ENCODE peak calls at places on chromosomes 6 and 20, in four cellular contexts. One of them, this sample, is unnamed.

GRCh38 chr20:31949877-31950646 is 1.8 kb downstream of the PDRG1 start:
- DNase-seq in effector CD4-positive, alpha-beta T cell: no peak
- DNase-seq in putamen: no peak
- DNase-seq in GDM1: no peak
- DNase-seq in this sample: peak

GRCh38 chr6:44788387-44788981 is 401.0 kb downstream of the CDC5L start:
- DNase-seq in putamen: no peak
- DNase-seq in effector CD4-positive, alpha-beta T cell: no peak
- DNase-seq in GDM1: no peak
- DNase-seq in this sample: no peak

GRCh38 chr20:3727333-3728035 is 5.0 kb upstream of the HSPA12B start:
- DNase-seq in effector CD4-positive, alpha-beta T cell: no peak
- DNase-seq in putamen: no peak
- DNase-seq in GDM1: no peak
- DNase-seq in this sample: no peak

GRCh38 chr20:52828199-52828598 is 144.0 kb upstream of the TSHZ2 start:
- DNase-seq in GDM1: no peak
- DNase-seq in effector CD4-positive, alpha-beta T cell: no peak
- DNase-seq in putamen: no peak
- DNase-seq in this sample: no peak

GRCh38 chr6:40112350-40112749 is 178.1 kb upstream of the MOCS1 start:
- DNase-seq in GDM1: no peak
- DNase-seq in putamen: no peak
- DNase-seq in effector CD4-positive, alpha-beta T cell: no peak
- DNase-seq in this sample: no peak

GRCh38 chr6:96164802-96165201 is 149.0 kb downstream of the FUT9 start:
- DNase-seq in effector CD4-positive, alpha-beta T cell: no peak
- DNase-seq in GDM1: no peak
- DNase-seq in putamen: no peak
- DNase-seq in this sample: no peak

GRCh38 chr6:38997128-38997761 is 51.3 kb upstream of the GLP1R start:
- DNase-seq in putamen: no peak
- DNase-seq in effector CD4-positive, alpha-beta T cell: no peak
- DNase-seq in GDM1: peak
- DNase-seq in this sample: peak

GRCh38 chr20:60242836-60243520 is 284.8 kb downstream of the CDH26 start:
- DNase-seq in putamen: no peak
- DNase-seq in GDM1: no peak
- DNase-seq in effector CD4-positive, alpha-beta T cell: no peak
- DNase-seq in this sample: no peak

GRCh38 chr6:10163159-10163962 is 251.5 kb downstream of the TFAP2A start:
- DNase-seq in GDM1: no peak
- DNase-seq in effector CD4-positive, alpha-beta T cell: no peak
- DNase-seq in putamen: no peak
- DNase-seq in this sample: no peak

GRCh38 chr6:8530775-8531435 is 95.6 kb upstream of the SLC35B3 start:
- DNase-seq in GDM1: no peak
- DNase-seq in putamen: no peak
- DNase-seq in effector CD4-positive, alpha-beta T cell: no peak
- DNase-seq in this sample: no peak

GRCh38 chr6:136791296-136792065 is 796 bp downstream of the MAP3K5 start:
- DNase-seq in putamen: peak
- DNase-seq in GDM1: peak
- DNase-seq in effector CD4-positive, alpha-beta T cell: peak
- DNase-seq in this sample: peak

GRCh38 chr20:16063876-16064275 is 509.4 kb downstream of the KIF16B start:
- DNase-seq in putamen: no peak
- DNase-seq in GDM1: no peak
- DNase-seq in effector CD4-positive, alpha-beta T cell: no peak
- DNase-seq in this sample: no peak

GRCh38 chr6:75504902-75505233 is 11.3 kb upstream of the FILIP1 start:
- DNase-seq in putamen: no peak
- DNase-seq in GDM1: no peak
- DNase-seq in effector CD4-positive, alpha-beta T cell: no peak
- DNase-seq in this sample: peak

GRCh38 chr6:1436334-1437306 is 47.2 kb downstream of the FOXF2 start:
- DNase-seq in putamen: peak
- DNase-seq in effector CD4-positive, alpha-beta T cell: peak
- DNase-seq in GDM1: no peak
- DNase-seq in this sample: peak

GRCh38 chr6:117933471-117933870 is 26.4 kb downstream of the SLC35F1 start:
- DNase-seq in putamen: peak
- DNase-seq in GDM1: no peak
- DNase-seq in effector CD4-positive, alpha-beta T cell: no peak
- DNase-seq in this sample: no peak

GRCh38 chr20:6940052-6940451 is 172.6 kb downstream of the BMP2 start:
- DNase-seq in effector CD4-positive, alpha-beta T cell: no peak
- DNase-seq in putamen: no peak
- DNase-seq in GDM1: no peak
- DNase-seq in this sample: peak

GRCh38 chr6:34226731-34227586 is 9.7 kb upstream of the HMGA1 start:
- DNase-seq in GDM1: peak
- DNase-seq in effector CD4-positive, alpha-beta T cell: no peak
- DNase-seq in putamen: no peak
- DNase-seq in this sample: peak

GRCh38 chr20:32885952-32886351 is 27.2 kb downstream of the EFCAB8 start:
- DNase-seq in GDM1: no peak
- DNase-seq in putamen: no peak
- DNase-seq in effector CD4-positive, alpha-beta T cell: no peak
- DNase-seq in this sample: no peak

GRCh38 chr20:2658414-2659354 is 5.3 kb downstream of the IDH3B start:
- DNase-seq in putamen: no peak
- DNase-seq in GDM1: no peak
- DNase-seq in effector CD4-positive, alpha-beta T cell: no peak
- DNase-seq in this sample: no peak

GRCh38 chr20:59802471-59803221 is 130.8 kb downstream of the SYCP2 start:
- DNase-seq in effector CD4-positive, alpha-beta T cell: no peak
- DNase-seq in GDM1: no peak
- DNase-seq in putamen: peak
- DNase-seq in this sample: no peak

GRCh38 chr6:138945354-138945753 is 42.7 kb downstream of the REPS1 start:
- DNase-seq in putamen: no peak
- DNase-seq in effector CD4-positive, alpha-beta T cell: no peak
- DNase-seq in GDM1: no peak
- DNase-seq in this sample: no peak

GRCh38 chr20:46765506-46765905 is 56.1 kb downstream of the SLC2A10 start:
- DNase-seq in effector CD4-positive, alpha-beta T cell: no peak
- DNase-seq in GDM1: no peak
- DNase-seq in putamen: no peak
- DNase-seq in this sample: no peak

GRCh38 chr20:6814945-6815344 is 47.5 kb downstream of the BMP2 start:
- DNase-seq in GDM1: no peak
- DNase-seq in putamen: no peak
- DNase-seq in effector CD4-positive, alpha-beta T cell: no peak
- DNase-seq in this sample: no peak

GRCh38 chr6:17490724-17491123 is 97.3 kb downstream of the CAP2 start:
- DNase-seq in effector CD4-positive, alpha-beta T cell: no peak
- DNase-seq in putamen: no peak
- DNase-seq in GDM1: no peak
- DNase-seq in this sample: no peak

GRCh38 chr20:48038703-48039102 is 253.4 kb upstream of the SULF2 start:
- DNase-seq in effector CD4-positive, alpha-beta T cell: no peak
- DNase-seq in GDM1: no peak
- DNase-seq in putamen: no peak
- DNase-seq in this sample: no peak

GRCh38 chr6:1001655-1002349 is 308.9 kb upstream of the EXOC2 start:
- DNase-seq in effector CD4-positive, alpha-beta T cell: no peak
- DNase-seq in GDM1: no peak
- DNase-seq in putamen: no peak
- DNase-seq in this sample: no peak

GRCh38 chr6:110558575-110558974 is 82.2 kb upstream of the SLC22A16 start:
- DNase-seq in GDM1: no peak
- DNase-seq in putamen: peak
- DNase-seq in effector CD4-positive, alpha-beta T cell: no peak
- DNase-seq in this sample: no peak

GRCh38 chr6:138386897-138387296 is 9.2 kb downstream of the SMIM28 start:
- DNase-seq in GDM1: no peak
- DNase-seq in putamen: no peak
- DNase-seq in effector CD4-positive, alpha-beta T cell: no peak
- DNase-seq in this sample: no peak

GRCh38 chr20:29497261-29497671 is 1760.2 kb upstream of the DEFB115 start:
- DNase-seq in GDM1: no peak
- DNase-seq in putamen: peak
- DNase-seq in effector CD4-positive, alpha-beta T cell: no peak
- DNase-seq in this sample: no peak

GRCh38 chr20:20130399-20130798 is 78.1 kb downstream of the CFAP61 start:
- DNase-seq in GDM1: no peak
- DNase-seq in putamen: no peak
- DNase-seq in effector CD4-positive, alpha-beta T cell: no peak
- DNase-seq in this sample: peak

This sample was measured in OCI-M1.